ENCODE peak calls at places on chromosomes 11 and 22, in four cellular contexts. N is stimulated activated effector memory CD8-positive, alpha-beta T cell treated with anti-CD3 and anti-CD28 coated beads, Interleukin-12 subunit alpha, Interleukin-12 subunit beta, amount 100 ng/mL, for 72 hours; I is heart right ventricle; M is RWPE1. B is an unnamed sample.

GRCh38 chr11:57459112-57460016 is 964 bp upstream of the RTN4RL2 start:
- DNase-seq in N (no peak), I (no peak), M (no peak), B (peak)

GRCh38 chr22:38631724-38632123 is 24.5 kb downstream of the FAM227A start:
- DNase-seq in M (no peak), N (no peak), I (no peak), B (no peak)

GRCh38 chr11:74171630-74172465 is 759 bp downstream of the PPME1 start:
- DNase-seq in I (no peak), M (no peak), N (no peak), B (peak)

GRCh38 chr11:24773326-24773725 is 276.5 kb downstream of the LUZP2 start:
- DNase-seq in M (no peak), I (no peak), N (no peak), B (peak)

GRCh38 chr22:20550851-20551744 is 43.7 kb downstream of the MED15 start:
- DNase-seq in M (no peak), N (peak), I (peak), B (no peak)

GRCh38 chr11:72230764-72231365 is 6.3 kb downstream of the INPPL1 start:
- DNase-seq in N (no peak), I (peak), M (no peak), B (no peak)

GRCh38 chr11:86550757-86551156 is 121.7 kb downstream of the ME3 start:
- DNase-seq in N (no peak), I (no peak), M (no peak), B (no peak)

GRCh38 chr11:68056317-68057285 is 17.8 kb downstream of the TCIRG1 start:
- DNase-seq in I (no peak), N (no peak), M (no peak), B (no peak)

GRCh38 chr22:26447594-26448329 is 18.7 kb downstream of the ASPHD2 start:
- DNase-seq in M (no peak), N (no peak), I (no peak), B (no peak)